ENCODE peak calls at places on chromosomes 5 and 9, in nine cellular contexts. K is lower leg skin; R is RPMI8226; N is substantia nigra; M is NCI-H510A; Z is NCI-H1092 treated with DMSO at 0.1 percent for 48 hours; L is effector memory CD8-positive, alpha-beta T cell; F is brain pericyte; G is mucosa of gallbladder. O is an unnamed sample.

GRCh38 chr5:102975457-102976182 is 144.3 kb downstream of the GIN1 start:
- DNase-seq in K (no peak), R (no peak), N (no peak), M (no peak), Z (no peak), L (no peak), F (no peak), G (no peak), O (no peak)

GRCh38 chr5:35230043-35230611 is at the start of gene PRLR:
- DNase-seq in K (peak; percentile 70), R (no peak), N (peak; percentile 1), M (no peak), Z (no peak), L (no peak), F (no peak), G (peak; percentile 71), O (no peak)

GRCh38 chr5:98096155-98096554 is 677.3 kb upstream of the RGMB start:
- DNase-seq in K (no peak), R (no peak), N (no peak), M (no peak), Z (no peak), L (no peak), F (no peak), G (no peak), O (no peak)

GRCh38 chr5:53095931-53096525 is 13.5 kb downstream of the MOCS2 start:
- DNase-seq in K (peak; percentile 75), R (peak; percentile 72), N (peak; percentile 16), M (no peak), Z (peak; percentile 11), L (peak; percentile 58), F (peak; percentile 36), G (peak; percentile 79), O (peak; percentile 32)

GRCh38 chr5:14105717-14106435 is 37.3 kb upstream of the TRIO start:
- DNase-seq in K (no peak), R (no peak), N (no peak), M (no peak), Z (peak; percentile 11), L (no peak), F (peak; percentile 26), G (no peak), O (no peak)

GRCh38 chr5:138489705-138490104 is 24.4 kb downstream of the EGR1 start:
- DNase-seq in K (no peak), R (no peak), N (no peak), M (no peak), Z (no peak), L (no peak), F (no peak), G (no peak), O (no peak)

GRCh38 chr5:1337490-1338195 is 7.3 kb downstream of the CLPTM1L start:
- DNase-seq in K (no peak), R (no peak), N (no peak), M (no peak), Z (no peak), L (no peak), F (no peak), G (no peak), O (no peak)

GRCh38 chr9:123544007-123544827 is 188.2 kb downstream of the CRB2 start:
- DNase-seq in K (no peak), R (peak; percentile 47), N (no peak), M (no peak), Z (peak; percentile 49), L (peak; percentile 10), F (no peak), G (no peak), O (no peak)

GRCh38 chr9:130020618-130021017 is 22.4 kb downstream of the FNBP1 start:
- DNase-seq in K (no peak), R (no peak), N (no peak), M (no peak), Z (no peak), L (no peak), F (no peak), G (no peak), O (no peak)